ENCODE peak calls at places on chromosome 13, in five cellular contexts. S, W, G, F and L are unnamed samples.

GRCh38 chr13:27264648-27265047 is 6.0 kb upstream of the RASL11A start:
- DNase-seq in S (no peak), W (no peak), G (no peak), F (no peak), L (no peak)

GRCh38 chr13:114011226-114011625 is 37.4 kb upstream of the C13orf46 start:
- DNase-seq in S (no peak), W (no peak), G (no peak), F (no peak), L (no peak)

GRCh38 chr13:101512650-101513049 is 60.2 kb downstream of the ITGBL1 start:
- DNase-seq in S (no peak), W (no peak), G (no peak), F (no peak), L (no peak)

GRCh38 chr13:39044536-39044935 is 6.3 kb downstream of the NHLRC3 start:
- DNase-seq in S (no peak), W (no peak), G (no peak), F (no peak), L (no peak)

GRCh38 chr13:107866666-107867623 is 348.4 kb downstream of the LIG4 start:
- DNase-seq in S (peak), W (no peak), G (peak), F (no peak), L (no peak)

GRCh38 chr13:35345992-35346391 is 130.5 kb downstream of the MAB21L1 start:
- DNase-seq in S (no peak), W (peak), G (no peak), F (no peak), L (no peak)

GRCh38 chr13:41577437-41577836 is 120.1 kb downstream of the RGCC start:
- DNase-seq in S (no peak), W (no peak), G (no peak), F (no peak), L (no peak)

GRCh38 chr13:32947411-32947810 is 68.8 kb upstream of the KL start:
- DNase-seq in S (peak), W (no peak), G (no peak), F (no peak), L (no peak)

GRCh38 chr13:28611654-28612131 is 47.2 kb upstream of the POMP start:
- DNase-seq in S (no peak), W (no peak), G (no peak), F (no peak), L (no peak)

GRCh38 chr13:111174377-111174776 is 59.3 kb downstream of the ARHGEF7 start:
- DNase-seq in S (no peak), W (no peak), G (no peak), F (no peak), L (no peak)

GRCh38 chr13:32300920-32301319 is 14.2 kb downstream of the ZAR1L start:
- DNase-seq in S (no peak), W (no peak), G (no peak), F (no peak), L (no peak)

GRCh38 chr13:55062662-55063061 is 2034.0 kb downstream of the OLFM4 start:
- DNase-seq in S (no peak), W (no peak), G (no peak), F (no peak), L (no peak)

GRCh38 chr13:27018230-27018875 is 153.3 kb downstream of the USP12 start:
- DNase-seq in S (no peak), W (no peak), G (no peak), F (no peak), L (no peak)

GRCh38 chr13:40539954-40540706 is 126.3 kb downstream of the FOXO1 start:
- DNase-seq in S (no peak), W (peak), G (no peak), F (no peak), L (peak)

GRCh38 chr13:32212420-32212819 is 102.7 kb downstream of the ZAR1L start:
- DNase-seq in S (no peak), W (no peak), G (no peak), F (no peak), L (no peak)

GRCh38 chr13:26061947-26062346 is 10.1 kb upstream of the SHISA2 start:
- DNase-seq in S (no peak), W (no peak), G (no peak), F (no peak), L (no peak)

GRCh38 chr13:97999653-98000052 is 46.2 kb downstream of the IPO5 start:
- DNase-seq in S (no peak), W (no peak), G (no peak), F (no peak), L (no peak)

GRCh38 chr13:32262619-32263018 is 52.5 kb downstream of the ZAR1L start:
- DNase-seq in S (no peak), W (no peak), G (no peak), F (no peak), L (no peak)

GRCh38 chr13:108376308-108376707 is 106.8 kb downstream of the TNFSF13B start:
- DNase-seq in S (no peak), W (no peak), G (no peak), F (no peak), L (no peak)

GRCh38 chr13:29503041-29503837 is 92.2 kb downstream of the SLC7A1 start:
- DNase-seq in S (peak), W (no peak), G (peak), F (no peak), L (no peak)

GRCh38 chr13:97976551-97977375 is 23.3 kb downstream of the IPO5 start:
- DNase-seq in S (peak), W (no peak), G (peak), F (no peak), L (no peak)

GRCh38 chr13:112368883-112369282 is 7.3 kb upstream of the SPACA7 start:
- DNase-seq in S (no peak), W (no peak), G (no peak), F (no peak), L (no peak)

GRCh38 chr13:94416454-94417080 is 62.9 kb downstream of the DCT start:
- DNase-seq in S (peak), W (peak), G (no peak), F (no peak), L (peak)

GRCh38 chr13:45328661-45329105 is 12.3 kb downstream of the TPT1 start:
- DNase-seq in S (no peak), W (no peak), G (no peak), F (no peak), L (no peak)

GRCh38 chr13:26446751-26447150 is 110.7 kb upstream of the WASF3 start:
- DNase-seq in S (no peak), W (no peak), G (no peak), F (no peak), L (no peak)

GRCh38 chr13:52361225-52361624 is 44.7 kb downstream of the THSD1 start:
- DNase-seq in S (no peak), W (no peak), G (no peak), F (no peak), L (no peak)

GRCh38 chr13:26011996-26012688 is 39.7 kb downstream of the SHISA2 start:
- DNase-seq in S (no peak), W (no peak), G (no peak), F (no peak), L (no peak)

DNA sequence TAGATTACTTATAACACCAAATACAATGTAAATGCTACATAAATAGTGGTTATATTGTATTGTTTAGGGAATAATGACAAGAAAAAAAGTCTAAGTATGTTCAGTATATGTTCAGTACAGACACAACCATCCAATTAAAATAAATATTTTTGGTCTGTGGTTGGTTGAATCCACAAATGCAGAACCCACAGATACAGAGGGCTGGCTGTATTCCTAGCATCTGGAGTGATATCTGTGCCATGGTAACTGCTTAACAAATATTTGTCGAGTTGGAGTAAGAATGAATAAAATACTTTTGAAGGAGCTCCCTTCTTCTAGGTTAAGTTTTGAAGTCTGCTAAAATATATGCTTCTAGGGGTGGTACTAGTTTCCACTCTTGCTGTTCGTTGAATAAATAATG is 241.0 kb downstream of the KLF5 start:
- DNase-seq in S (no peak), W (no peak), G (no peak), F (no peak), L (no peak)
- TF ChIP-seq ZBTB33 in S (no peak), W (no peak), G (no peak), F (no peak), L (no peak)

GRCh38 chr13:24185591-24186232 is 25.2 kb downstream of the SPATA13 start:
- DNase-seq in S (no peak), W (no peak), G (no peak), F (no peak), L (no peak)

GRCh38 chr13:24182703-24183081 is 22.2 kb downstream of the SPATA13 start:
- DNase-seq in S (no peak), W (peak), G (no peak), F (no peak), L (no peak)

GRCh38 chr13:24183741-24184182 is 23.2 kb downstream of the SPATA13 start:
- DNase-seq in S (no peak), W (peak), G (no peak), F (no peak), L (no peak)

GRCh38 chr13:24184855-24185254 is 24.3 kb downstream of the SPATA13 start:
- DNase-seq in S (no peak), W (no peak), G (no peak), F (no peak), L (no peak)

GRCh38 chr13:24184265-24184841 is 23.8 kb downstream of the SPATA13 start:
- DNase-seq in S (no peak), W (peak), G (no peak), F (no peak), L (no peak)
- H3K9ac ChIP-seq in S (no peak), W (peak), G (no peak), F (no peak), L (no peak)

GRCh38 chr13:30610311-30610710 is 7.4 kb upstream of the USPL1 start:
- DNase-seq in S (no peak), W (no peak), G (no peak), F (no peak), L (no peak)

GRCh38 chr13:30605052-30605451 is 12.7 kb upstream of the USPL1 start:
- DNase-seq in S (no peak), W (no peak), G (no peak), F (no peak), L (no peak)

GRCh38 chr13:30608364-30608763 is 9.4 kb upstream of the USPL1 start:
- DNase-seq in S (no peak), W (no peak), G (no peak), F (no peak), L (no peak)

DNA sequence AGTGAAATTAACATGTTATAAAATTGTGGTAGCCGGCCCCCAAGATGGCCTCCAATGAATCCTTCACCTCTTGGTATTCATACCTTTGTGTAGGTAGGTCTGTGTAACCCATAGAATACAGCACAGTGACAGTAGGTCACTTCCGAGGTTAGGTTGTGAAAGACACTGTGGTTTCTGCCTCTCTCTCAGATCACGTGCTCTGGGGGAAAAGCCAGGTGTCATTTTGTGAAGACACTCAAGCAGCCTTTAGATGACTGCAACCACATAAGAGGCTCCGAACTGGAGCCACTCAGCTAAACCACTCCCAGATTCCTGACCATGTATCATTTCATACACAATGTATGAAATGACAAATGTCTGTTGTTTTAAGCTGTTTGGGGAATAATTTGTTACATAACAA is 9.8 kb upstream of the USPL1 start:
- DNase-seq in S (no peak), W (no peak), G (no peak), F (peak), L (no peak)
- TF ChIP-seq ZBTB33 in S (no peak), W (no peak), G (no peak), F (no peak), L (no peak)

DNA sequence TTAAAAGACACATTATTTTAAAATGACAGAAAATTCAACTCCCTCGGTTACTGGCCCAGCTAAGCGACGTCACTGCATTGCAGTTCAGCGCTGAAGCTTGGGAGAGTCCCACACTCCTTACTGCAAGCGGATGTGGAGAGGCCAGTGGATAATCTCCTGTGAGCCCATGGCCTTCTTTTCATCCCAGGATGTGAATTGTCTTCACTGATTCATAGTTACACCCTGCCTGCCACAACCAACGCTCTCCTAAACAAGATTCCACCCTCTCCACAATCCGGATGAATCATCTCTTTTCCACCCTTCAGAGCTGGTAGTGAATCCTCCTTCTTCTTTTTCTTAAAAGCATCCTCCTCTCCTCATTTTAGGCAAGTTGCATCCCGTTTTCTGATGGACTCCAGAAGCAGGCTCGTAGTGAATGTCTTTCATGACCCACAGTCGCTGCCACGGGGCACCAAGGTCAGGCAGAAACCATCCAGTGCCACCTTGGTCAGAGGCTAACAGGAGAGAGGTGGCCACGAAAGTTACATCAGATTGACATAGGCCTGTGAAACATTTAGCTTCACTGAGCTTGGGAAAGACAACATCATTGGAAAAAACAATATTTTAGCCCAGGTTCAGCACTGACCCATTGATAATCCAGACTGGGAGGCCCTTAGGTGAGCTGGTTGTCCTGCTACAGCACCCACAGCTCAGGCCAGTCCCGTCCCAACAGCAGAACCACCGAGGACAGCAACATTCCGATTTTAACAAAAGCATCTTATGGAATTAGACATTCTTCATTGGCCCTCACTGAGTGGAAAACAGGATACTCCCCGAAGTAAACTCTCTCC is 2.0 kb downstream of the GJB2 start:
- DNase-seq in S (no peak), W (no peak), G (no peak), F (no peak), L (no peak)
- H3K9ac ChIP-seq in S (no peak), W (no peak), G (no peak), F (no peak), L (peak)

GRCh38 chr13:22517544-22517943 is 663.2 kb upstream of the SGCG start:
- DNase-seq in S (no peak), W (no peak), G (no peak), F (no peak), L (no peak)
- TF ChIP-seq ZBTB33 in S (no peak), W (no peak), G (no peak), F (no peak), L (no peak)

GRCh38 chr13:42876810-42877550 is 95.6 kb downstream of the FAM216B start:
- DNase-seq in S (no peak), W (no peak), G (no peak), F (no peak), L (no peak)
- H3K9ac ChIP-seq in S (no peak), W (no peak), G (no peak), F (no peak), L (no peak)

DNA sequence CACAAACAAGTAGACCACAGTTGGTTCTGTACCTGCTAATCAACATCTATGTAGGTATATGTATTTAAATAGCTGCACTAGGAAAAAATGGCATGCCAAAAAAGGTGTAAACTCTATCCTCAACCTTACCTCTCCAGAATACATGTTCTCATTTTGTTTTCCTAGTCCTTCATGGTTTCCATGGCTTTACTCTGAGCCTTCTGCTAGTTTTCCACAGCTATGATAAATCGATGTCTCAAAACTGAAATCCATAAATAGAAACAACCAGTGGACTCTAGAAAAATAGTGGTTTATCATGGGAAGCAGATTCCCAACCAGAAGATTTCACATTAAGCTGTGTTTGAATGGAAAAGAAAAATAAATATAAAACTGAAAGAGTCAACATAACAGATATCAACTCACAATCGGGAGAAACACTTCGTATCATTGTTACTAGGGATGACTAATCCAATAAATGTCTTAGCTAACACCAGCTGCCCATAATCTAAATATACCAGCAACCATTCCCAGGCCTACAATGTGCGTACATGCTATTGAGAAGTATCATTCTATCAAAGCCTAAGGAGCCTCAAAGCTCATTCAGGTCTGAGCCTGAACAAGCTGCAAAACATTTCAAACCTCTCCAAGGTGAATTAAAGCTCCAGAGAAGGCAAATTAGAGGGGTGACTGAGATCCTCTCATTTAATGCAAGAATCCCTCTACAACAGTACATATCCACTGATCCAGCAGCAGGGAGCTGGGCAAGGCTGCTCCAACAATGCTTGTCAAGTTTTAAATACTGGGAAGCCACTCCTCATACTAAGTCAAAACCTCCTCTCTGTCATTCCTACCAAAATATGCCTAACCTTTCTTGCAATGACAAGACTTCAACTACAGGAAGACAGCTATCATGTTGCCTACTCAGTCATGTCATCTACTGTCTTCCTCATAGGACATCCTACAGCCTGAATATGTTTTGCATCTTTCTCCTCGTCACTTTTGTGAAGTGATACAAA is 90.2 kb downstream of the KCTD12 start:
- DNase-seq in S (no peak), W (no peak), G (no peak), F (no peak), L (no peak)
- TF ChIP-seq ZBTB33 in S (no peak), W (no peak), G (no peak), F (no peak), L (no peak)